ENCODE peak calls at places on chromosome 14, in four cellular contexts. One of them, this sample, is unnamed.

GRCh38 chr14:105128059-105128458 is 40.5 kb downstream of the JAG2 start:
- DNase-seq in spleen: no peak
- DNase-seq in AG04450: no peak
- DNase-seq in CD8-positive, alpha-beta memory T cell: no peak
- DNase-seq in this sample: no peak

GRCh38 chr14:75350505-75351060 is 72.0 kb downstream of the FOS start:
- DNase-seq in spleen: no peak
- DNase-seq in AG04450: no peak
- DNase-seq in CD8-positive, alpha-beta memory T cell: no peak
- DNase-seq in this sample: no peak

GRCh38 chr14:77599894-77600293 is 16.5 kb downstream of the SPTLC2 start:
- DNase-seq in spleen: no peak
- DNase-seq in AG04450: no peak
- DNase-seq in CD8-positive, alpha-beta memory T cell: no peak
- DNase-seq in this sample: no peak

GRCh38 chr14:69246331-69246730 is 13.6 kb upstream of the GALNT16 start:
- DNase-seq in spleen: no peak
- DNase-seq in AG04450: no peak
- DNase-seq in CD8-positive, alpha-beta memory T cell: no peak
- DNase-seq in this sample: no peak

GRCh38 chr14:77904218-77904617 is 104.3 kb downstream of the ADCK1 start:
- DNase-seq in spleen: no peak
- DNase-seq in AG04450: no peak
- DNase-seq in CD8-positive, alpha-beta memory T cell: no peak
- DNase-seq in this sample: no peak

GRCh38 chr14:24068711-24069410 is 2.5 kb upstream of the CPNE6 start:
- DNase-seq in spleen: peak; percentile 47
- DNase-seq in AG04450: no peak
- DNase-seq in CD8-positive, alpha-beta memory T cell: no peak
- DNase-seq in this sample: no peak

GRCh38 chr14:54329082-54329695 is 67.6 kb upstream of the CDKN3 start:
- DNase-seq in spleen: no peak
- DNase-seq in AG04450: no peak
- DNase-seq in CD8-positive, alpha-beta memory T cell: no peak
- DNase-seq in this sample: peak; percentile 57

GRCh38 chr14:34993444-34993843 is 10.7 kb downstream of the SRP54 start:
- DNase-seq in spleen: no peak
- DNase-seq in AG04450: no peak
- DNase-seq in CD8-positive, alpha-beta memory T cell: no peak
- DNase-seq in this sample: no peak

GRCh38 chr14:72909163-72909562 is 15.3 kb upstream of the DPF3 start:
- DNase-seq in spleen: no peak
- DNase-seq in AG04450: no peak
- DNase-seq in CD8-positive, alpha-beta memory T cell: no peak
- DNase-seq in this sample: no peak

GRCh38 chr14:89258728-89259273 is 158.2 kb downstream of the FOXN3 start:
- DNase-seq in spleen: no peak
- DNase-seq in AG04450: no peak
- DNase-seq in CD8-positive, alpha-beta memory T cell: no peak
- DNase-seq in this sample: no peak

GRCh38 chr14:31760277-31760676 is 199.1 kb downstream of the NUBPL start:
- DNase-seq in spleen: no peak
- DNase-seq in AG04450: no peak
- DNase-seq in CD8-positive, alpha-beta memory T cell: no peak
- DNase-seq in this sample: no peak

GRCh38 chr14:75823334-75823733 is 158.5 kb downstream of the TGFB3 start:
- DNase-seq in spleen: no peak
- DNase-seq in AG04450: no peak
- DNase-seq in CD8-positive, alpha-beta memory T cell: no peak
- DNase-seq in this sample: no peak

GRCh38 chr14:72929316-72930080 is 3.2 kb downstream of the DCAF4 start:
- DNase-seq in spleen: peak; percentile 71
- DNase-seq in AG04450: no peak
- DNase-seq in CD8-positive, alpha-beta memory T cell: no peak
- DNase-seq in this sample: no peak

GRCh38 chr14:67883717-67884116 is 64.1 kb downstream of the RAD51B start:
- DNase-seq in spleen: no peak
- DNase-seq in AG04450: no peak
- DNase-seq in CD8-positive, alpha-beta memory T cell: no peak
- DNase-seq in this sample: no peak

GRCh38 chr14:94944636-94945258 is 174.8 kb upstream of the GSC start:
- DNase-seq in spleen: no peak
- DNase-seq in AG04450: no peak
- DNase-seq in CD8-positive, alpha-beta memory T cell: no peak
- DNase-seq in this sample: no peak

GRCh38 chr14:37051680-37052079 is 120.7 kb downstream of the SLC25A21 start:
- DNase-seq in spleen: no peak
- DNase-seq in AG04450: no peak
- DNase-seq in CD8-positive, alpha-beta memory T cell: no peak
- DNase-seq in this sample: no peak

GRCh38 chr14:93655078-93655750 is 133.1 kb downstream of the PRIMA1 start:
- DNase-seq in spleen: no peak
- DNase-seq in AG04450: no peak
- DNase-seq in CD8-positive, alpha-beta memory T cell: no peak
- DNase-seq in this sample: no peak